ENCODE peak calls at places on chromosomes 12 and 14, in ten cellular contexts. T, W, K, G, U, C, H, M, D and P are unnamed samples.

GRCh38 chr14:87076146-87076545 is 916.8 kb downstream of the GALC start:
- DNase-seq in M (no peak), D (no peak), C (no peak), K (no peak), U (no peak), T (no peak), G (no peak), W (no peak), H (peak), P (no peak)

GRCh38 chr12:107612508-107612907 is 73.1 kb upstream of the PWP1 start:
- DNase-seq in H (no peak), K (peak), U (no peak), W (peak), G (no peak), M (no peak), C (no peak), T (no peak), D (no peak), P (no peak)

GRCh38 chr12:13523926-13524325 is 327.4 kb downstream of the EMP1 start:
- DNase-seq in U (no peak), K (no peak), W (no peak), C (no peak), T (no peak), D (no peak), M (no peak), G (no peak), H (no peak), P (no peak)

GRCh38 chr14:99064262-99064954 is 207.6 kb downstream of the BCL11B start:
- DNase-seq in C (no peak), T (no peak), K (no peak), M (peak), H (no peak), W (no peak), D (no peak), G (no peak), U (no peak), P (no peak)

GRCh38 chr12:105420659-105421240 is 90.3 kb downstream of the C12orf75 start:
- DNase-seq in U (peak), M (peak), H (peak), K (peak), T (peak), W (peak), G (peak), C (peak), D (peak), P (peak)

GRCh38 chr12:63302269-63302940 is 151.4 kb upstream of the AVPR1A start:
- DNase-seq in M (no peak), G (no peak), T (no peak), W (no peak), D (no peak), H (no peak), K (no peak), U (no peak), C (peak), P (no peak)

GRCh38 chr14:36506732-36507614 is 13.1 kb downstream of the NKX2-1 start:
- DNase-seq in G (no peak), W (no peak), D (no peak), K (no peak), T (no peak), C (peak), U (no peak), H (no peak), M (no peak), P (no peak)

GRCh38 chr14:68942281-68943035 is 36.6 kb downstream of the ACTN1 start:
- DNase-seq in C (no peak), K (no peak), H (no peak), U (no peak), T (no peak), G (no peak), M (no peak), W (no peak), D (no peak), P (no peak)

GRCh38 chr12:1346126-1346525 is 248.3 kb downstream of the FBXL14 start:
- DNase-seq in G (no peak), T (no peak), K (peak), H (no peak), M (no peak), D (peak), W (no peak), U (no peak), C (no peak), P (no peak)

GRCh38 chr14:84087986-84088531 is 1441.9 kb upstream of the FLRT2 start:
- DNase-seq in U (no peak), C (no peak), K (peak), W (peak), H (no peak), G (no peak), T (no peak), D (peak), M (no peak), P (no peak)

GRCh38 chr12:30928356-30929264 is 2.1 kb downstream of the TSPAN11 start:
- DNase-seq in U (no peak), K (no peak), G (no peak), H (peak), W (no peak), M (peak), D (no peak), T (peak), C (no peak), P (no peak)

GRCh38 chr14:89750206-89750867 is 204.2 kb downstream of the EFCAB11 start:
- DNase-seq in W (peak), T (no peak), M (no peak), D (peak), C (no peak), H (no peak), K (no peak), G (no peak), U (no peak), P (no peak)

GRCh38 chr14:57089901-57090300 is 178.8 kb downstream of the EXOC5 start:
- DNase-seq in T (no peak), H (no peak), M (no peak), U (no peak), C (no peak), W (no peak), D (no peak), G (no peak), K (no peak), P (no peak)

GRCh38 chr12:2682301-2683282 is 112.2 kb upstream of the FKBP4 start:
- DNase-seq in H (peak), G (no peak), M (peak), D (peak), U (no peak), C (no peak), T (no peak), W (peak), K (peak), P (no peak)

GRCh38 chr14:82636426-82636825 is 1102.8 kb upstream of the SEL1L start:
- DNase-seq in W (no peak), G (no peak), M (no peak), U (no peak), D (no peak), H (no peak), K (no peak), C (no peak), T (no peak), P (no peak)

GRCh38 chr12:70247653-70248199 is 4.5 kb downstream of the CNOT2 start:
- DNase-seq in K (no peak), W (no peak), G (no peak), D (no peak), T (no peak), C (no peak), H (no peak), U (no peak), M (no peak), P (no peak)

GRCh38 chr14:31286456-31287293 is 79.1 kb upstream of the HECTD1 start:
- DNase-seq in C (no peak), T (no peak), M (no peak), D (no peak), H (peak), G (no peak), K (no peak), W (no peak), U (no peak), P (no peak)

GRCh38 chr12:41962171-41962572 is 182.5 kb downstream of the GXYLT1 start:
- DNase-seq in M (no peak), C (no peak), W (no peak), G (no peak), T (peak), H (no peak), D (no peak), K (peak), U (no peak), P (no peak)

GRCh38 chr12:92505373-92506340 is 197.1 kb upstream of the PLEKHG7 start:
- DNase-seq in D (peak), C (peak), K (peak), H (no peak), G (peak), M (peak), T (peak), U (no peak), W (no peak), P (peak)

GRCh38 chr12:118979763-118980406 is 1.5 kb upstream of the SRRM4 start:
- DNase-seq in T (no peak), M (no peak), C (peak), G (peak), H (peak), W (no peak), K (peak), D (peak), U (no peak), P (no peak)

GRCh38 chr12:111616177-111616623 is 17.1 kb upstream of the ATXN2 start:
- DNase-seq in C (no peak), K (no peak), U (no peak), G (no peak), M (no peak), W (no peak), H (no peak), T (no peak), D (peak), P (no peak)

GRCh38 chr12:27924350-27925140 is 48.0 kb downstream of the PTHLH start:
- DNase-seq in H (no peak), K (peak), W (no peak), D (peak), G (no peak), T (no peak), C (no peak), M (no peak), U (no peak), P (no peak)

GRCh38 chr14:93752980-93753561 is 35.2 kb downstream of the PRIMA1 start:
- DNase-seq in M (no peak), H (no peak), U (no peak), T (peak), K (no peak), G (peak), W (no peak), C (no peak), D (no peak), P (no peak)

GRCh38 chr12:104410326-104410725 is 46.4 kb upstream of the CHST11 start:
- DNase-seq in K (no peak), W (no peak), G (no peak), M (no peak), C (no peak), T (no peak), U (no peak), D (peak), H (no peak), P (no peak)

DNA sequence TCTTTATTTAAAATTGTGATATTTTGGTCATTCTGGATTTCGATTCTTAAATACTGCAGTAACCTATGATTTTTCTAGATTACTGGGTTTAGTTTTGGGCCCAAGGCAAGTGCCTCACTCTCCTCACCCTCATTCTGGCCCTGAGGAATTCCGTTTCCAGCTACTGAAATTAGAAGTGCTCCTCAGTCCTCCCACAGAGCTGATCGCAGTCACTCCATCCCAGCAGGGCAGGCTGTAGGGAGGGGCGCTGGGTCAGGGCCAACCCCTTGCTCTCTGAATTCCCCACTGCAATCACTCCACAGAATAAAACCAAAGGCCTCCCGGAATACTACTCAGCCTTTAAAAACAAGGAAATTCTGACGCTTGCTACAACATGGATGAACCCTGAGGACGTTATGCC is 66.5 kb upstream of the DIO3 start:
- DNase-seq in U (no peak), K (no peak), G (no peak), M (no peak), C (no peak), W (no peak), D (no peak), H (no peak), T (no peak), P (no peak)
- TF ChIP-seq CTCF in U (no peak), K (no peak), G (no peak), M (no peak), C (no peak), W (no peak), D (no peak), H (no peak), T (no peak), P (no peak)

GRCh38 chr12:117093918-117094630 is 5.1 kb downstream of the TESC start:
- DNase-seq in H (no peak), C (no peak), K (no peak), M (no peak), W (no peak), U (no peak), G (no peak), T (no peak), D (no peak), P (no peak)
- TF ChIP-seq CTCF in H (no peak), C (no peak), K (no peak), M (no peak), W (no peak), U (no peak), G (no peak), T (no peak), D (no peak), P (no peak)

GRCh38 chr12:23952071-23952470 is 2.6 kb upstream of the SOX5 start:
- DNase-seq in D (no peak), U (no peak), H (no peak), G (no peak), W (no peak), M (no peak), K (no peak), T (no peak), C (no peak), P (no peak)

GRCh38 chr12:23949212-23950010 is at the start of gene SOX5:
- DNase-seq in G (peak), K (peak), H (peak), M (no peak), C (no peak), D (peak), W (peak), U (no peak), T (peak), P (no peak)

GRCh38 chr12:23950775-23951391 is 1.4 kb upstream of the SOX5 start:
- DNase-seq in M (no peak), W (no peak), K (peak), D (peak), T (no peak), G (peak), U (no peak), H (peak), C (no peak), P (no peak)

GRCh38 chr12:23947395-23947794 is 2.1 kb downstream of the SOX5 start:
- DNase-seq in M (no peak), T (no peak), G (no peak), D (no peak), W (no peak), H (no peak), U (no peak), C (no peak), K (no peak), P (no peak)

DNA sequence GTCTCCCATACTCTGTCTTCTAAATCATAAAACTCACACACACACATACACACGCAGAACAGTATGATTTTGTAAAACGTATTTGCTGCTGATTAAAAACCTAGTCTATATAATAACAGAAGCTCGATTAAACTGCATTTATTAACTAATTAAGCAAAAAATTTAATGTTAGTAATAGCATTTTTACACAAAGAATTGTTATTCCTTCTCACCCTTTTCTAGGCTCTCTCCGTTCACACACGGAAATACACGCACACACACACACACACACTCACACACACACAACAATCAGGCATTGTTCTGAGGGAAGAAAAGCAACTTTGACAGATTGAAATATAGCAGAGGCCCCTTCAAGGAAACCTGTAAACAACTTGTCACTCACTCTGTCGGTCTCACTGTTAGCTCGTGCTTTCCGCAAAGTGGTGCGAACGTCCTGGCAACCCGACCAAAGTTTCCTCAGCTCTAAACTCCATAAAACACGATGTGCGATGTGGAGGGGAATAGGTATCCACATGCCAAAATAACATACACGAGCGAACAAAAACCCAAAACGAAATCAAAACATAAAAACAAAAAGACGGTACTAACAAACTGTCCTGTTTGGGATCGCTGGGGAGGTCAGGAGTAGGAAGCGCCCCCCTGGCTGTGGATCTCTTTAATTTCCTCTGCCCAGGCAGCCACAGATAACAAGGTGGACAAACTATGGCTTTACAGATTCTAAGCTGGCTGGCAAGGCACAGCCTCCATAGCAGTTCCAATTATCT is 723 bp upstream of the SOX5 start:
- DNase-seq in C (no peak), U (no peak), G (no peak), T (no peak), W (no peak), H (peak), K (peak), M (no peak), D (peak), P (no peak)
- TF ChIP-seq CTCF in C (no peak), U (no peak), G (no peak), T (no peak), W (no peak), H (no peak), K (no peak), M (no peak), D (no peak), P (no peak)

GRCh38 chr12:47797432-47797831 is 22.3 kb downstream of the HDAC7 start:
- DNase-seq in G (no peak), D (no peak), K (no peak), M (no peak), H (peak), T (no peak), C (peak), U (no peak), W (no peak), P (no peak)
- TF ChIP-seq CTCF in G (peak), D (peak), K (peak), M (no peak), H (peak), T (peak), C (peak), U (no peak), W (peak), P (peak)

GRCh38 chr12:43740511-43741100 is 18.0 kb downstream of the PUS7L start:
- DNase-seq in C (no peak), G (no peak), K (no peak), H (no peak), D (peak), W (no peak), T (no peak), U (no peak), M (no peak), P (no peak)
- TF ChIP-seq CTCF in C (no peak), G (no peak), K (no peak), H (no peak), D (no peak), W (no peak), T (no peak), U (no peak), M (no peak), P (no peak)

GRCh38 chr12:52233462-52234141 is 559 bp downstream of the KRT7 start:
- DNase-seq in U (peak), G (no peak), M (peak), D (no peak), K (no peak), T (no peak), C (peak), H (no peak), W (no peak), P (no peak)

GRCh38 chr12:52234226-52234810 is 1.3 kb downstream of the KRT7 start:
- DNase-seq in G (no peak), W (no peak), T (no peak), U (peak), C (no peak), D (no peak), H (no peak), M (peak), K (no peak), P (no peak)

GRCh38 chr12:52231305-52232232 is 1.5 kb upstream of the KRT7 start:
- DNase-seq in K (no peak), H (no peak), C (no peak), W (no peak), M (peak), G (no peak), D (no peak), U (peak), T (no peak), P (no peak)

GRCh38 chr12:52232233-52232915 is 669 bp upstream of the KRT7 start:
- DNase-seq in T (no peak), G (no peak), K (no peak), U (peak), D (no peak), C (no peak), H (no peak), W (no peak), M (peak), P (no peak)

GRCh38 chr12:52232916-52233461 is at the start of gene KRT7:
- DNase-seq in D (no peak), U (peak), H (no peak), C (no peak), G (no peak), M (peak), T (no peak), K (no peak), W (no peak), P (no peak)
- TF ChIP-seq CTCF in D (no peak), U (no peak), H (no peak), C (no peak), G (no peak), M (no peak), T (no peak), K (peak), W (no peak), P (peak)

GRCh38 chr12:76346798-76347420 is 1.3 kb downstream of the BBS10 start:
- DNase-seq in M (no peak), G (peak), U (no peak), W (no peak), C (peak), D (peak), T (no peak), H (peak), K (peak), P (no peak)
- TF ChIP-seq CTCF in M (no peak), G (peak), U (no peak), W (peak), C (peak), D (peak), T (peak), H (peak), K (peak), P (peak)

DNA sequence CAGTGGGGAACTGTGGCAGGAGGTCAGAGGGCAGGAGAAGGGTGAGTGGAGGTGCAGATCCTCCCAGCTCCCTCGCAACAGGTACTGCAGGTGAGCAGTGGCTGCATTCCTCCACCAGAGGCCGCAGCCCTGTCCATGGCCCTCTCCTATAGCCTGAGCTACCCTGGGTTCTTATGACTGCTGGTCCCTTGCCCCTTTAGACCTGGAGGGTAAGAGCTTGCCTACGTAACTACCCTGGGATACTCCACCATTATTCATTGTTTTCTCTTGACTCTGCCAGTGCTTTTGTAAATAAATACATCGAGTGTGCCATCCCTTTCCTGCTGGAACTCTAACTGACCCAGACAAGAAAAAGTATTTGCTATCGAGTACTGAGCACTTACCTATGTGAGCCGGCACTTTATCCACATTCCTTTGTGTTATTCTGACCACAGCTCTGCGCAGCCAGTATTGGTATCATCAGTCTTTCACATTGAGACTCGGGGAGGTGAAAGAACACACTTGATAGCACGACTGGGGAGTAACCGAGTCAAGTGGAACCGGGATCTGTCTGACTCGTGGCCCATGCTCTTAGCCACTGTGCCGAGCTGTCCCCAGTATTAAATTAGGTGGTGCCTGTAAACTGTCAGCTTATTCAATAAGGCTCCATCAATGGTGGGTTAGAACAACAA is 38.5 kb downstream of the LTBP2 start:
- DNase-seq in W (no peak), K (peak), C (no peak), T (no peak), D (no peak), M (no peak), H (no peak), G (no peak), U (no peak), P (no peak)
- TF ChIP-seq CTCF in W (peak), K (peak), C (no peak), T (no peak), D (no peak), M (no peak), H (no peak), G (no peak), U (no peak), P (no peak)